ENCODE peak calls at places on chromosomes 3 and 15, in nine cellular contexts. N is spleen, Q is choroid plexus epithelial cell, R is PC-3, L is HCT116, Z is brain microvascular endothelial cell, J is A549, Y is body of pancreas, C is cardiac muscle cell. S is an unnamed sample.

GRCh38 chr3:58059349-58060321 is 51.4 kb downstream of the FLNB start:
- DNase-seq in Q (peak), R (no peak), Y (peak), Z (peak), N (no peak), C (peak), L (no peak), J (no peak), S (no peak)

GRCh38 chr3:137409584-137409983 is 354.5 kb upstream of the SOX14 start:
- DNase-seq in Y (no peak), Z (no peak), Q (no peak), L (no peak), J (no peak), R (no peak), N (no peak), C (no peak), S (no peak)

GRCh38 chr15:52093539-52094502 is 18.8 kb downstream of the BCL2L10 start:
- DNase-seq in Q (peak), R (peak), Y (peak), Z (peak), J (peak), N (no peak), L (no peak), C (no peak), S (no peak)

GRCh38 chr3:188272481-188273372 is 118.8 kb downstream of the LPP start:
- DNase-seq in C (no peak), Y (no peak), J (no peak), N (no peak), L (no peak), Z (peak), R (peak), Q (peak), S (no peak)

GRCh38 chr3:9704343-9705322 is 1.0 kb downstream of the CPNE9 start:
- DNase-seq in Y (no peak), L (no peak), R (peak), J (peak), Q (peak), C (peak), N (peak), Z (no peak), S (peak)

GRCh38 chr3:152050782-152051405 is 177.5 kb downstream of the SUCNR1 start:
- DNase-seq in Q (peak), Z (no peak), N (no peak), R (no peak), C (no peak), L (no peak), J (no peak), Y (no peak), S (no peak)

GRCh38 chr3:197216169-197216860 is 82.1 kb downstream of the DLG1 start:
- DNase-seq in Y (no peak), N (no peak), J (no peak), Q (peak), C (no peak), Z (peak), L (no peak), R (peak), S (no peak)

GRCh38 chr3:189790658-189791057 is 159.5 kb downstream of the TP63 start:
- DNase-seq in Y (no peak), Z (no peak), R (no peak), N (no peak), J (no peak), L (no peak), Q (no peak), C (no peak), S (no peak)

GRCh38 chr15:43440721-43441281 is 52.2 kb downstream of the TP53BP1 start:
- DNase-seq in Y (peak), Q (peak), R (peak), L (peak), J (peak), C (no peak), Z (peak), N (no peak), S (no peak)

GRCh38 chr3:133964547-133964946 is 65.2 kb downstream of the SLCO2A1 start:
- DNase-seq in Z (no peak), J (peak), Y (no peak), R (peak), N (peak), L (peak), Q (no peak), C (no peak), S (no peak)

GRCh38 chr3:111861396-111861795 is 2.3 kb downstream of the PHLDB2 start:
- DNase-seq in Y (no peak), C (no peak), J (no peak), Z (peak), L (no peak), N (no peak), R (no peak), Q (peak), S (no peak)

GRCh38 chr3:57128863-57129602 is 36.1 kb downstream of the IL17RD start:
- DNase-seq in Q (no peak), R (no peak), J (no peak), N (no peak), Y (no peak), C (no peak), L (no peak), Z (no peak), S (no peak)

GRCh38 chr15:34012461-34013028 is 26.5 kb downstream of the AVEN start:
- DNase-seq in N (no peak), Q (peak), R (no peak), L (no peak), Y (no peak), C (no peak), J (no peak), Z (no peak), S (no peak)

GRCh38 chr3:32146669-32147315 is 40.4 kb downstream of the GPD1L start:
- DNase-seq in Z (no peak), L (no peak), N (no peak), J (no peak), R (peak), Q (no peak), Y (no peak), C (no peak), S (no peak)

GRCh38 chr3:56759532-56759931 is 42.2 kb downstream of the ARHGEF3 start:
- DNase-seq in Z (no peak), C (no peak), J (no peak), Y (no peak), R (no peak), L (no peak), N (no peak), Q (no peak), S (no peak)

GRCh38 chr3:60887574-60887973 is 363.7 kb downstream of the FHIT start:
- DNase-seq in J (no peak), Y (no peak), Z (no peak), C (no peak), N (no peak), Q (no peak), L (no peak), R (no peak), S (no peak)

GRCh38 chr15:40320409-40320808 is 3.1 kb upstream of the INAFM2 start:
- DNase-seq in L (no peak), Y (no peak), N (no peak), R (no peak), Z (no peak), Q (no peak), J (no peak), C (no peak), S (no peak)

GRCh38 chr3:178699810-178700209 is 163.6 kb downstream of the KCNMB2 start:
- DNase-seq in Y (no peak), R (no peak), Z (peak), C (no peak), Q (peak), N (no peak), J (no peak), L (no peak), S (no peak)

GRCh38 chr3:131421957-131422498 is 40.5 kb downstream of the NUDT16 start:
- DNase-seq in Z (no peak), R (no peak), C (no peak), Q (peak), Y (no peak), L (no peak), J (no peak), N (no peak), S (no peak)

GRCh38 chr15:40251455-40252140 is 12.7 kb downstream of the PAK6 start:
- DNase-seq in L (no peak), N (peak), C (no peak), Y (no peak), R (no peak), J (no peak), Q (no peak), Z (no peak), S (no peak)

GRCh38 chr3:170228093-170228766 is 6.0 kb downstream of the PRKCI start:
- DNase-seq in L (no peak), C (no peak), J (no peak), Z (peak), Q (peak), R (peak), N (no peak), Y (no peak), S (no peak)

GRCh38 chr15:40754574-40754882 is 526 bp downstream of the RMDN3 start:
- DNase-seq in J (no peak), L (no peak), Q (peak), Y (peak), R (peak), Z (no peak), N (peak), C (peak), S (no peak)

GRCh38 chr3:195079636-195080035 is 191.3 kb downstream of the XXYLT1 start:
- DNase-seq in C (no peak), N (no peak), R (no peak), J (no peak), Q (no peak), Y (no peak), Z (no peak), L (no peak), S (no peak)

GRCh38 chr3:20190991-20191390 is 5.0 kb upstream of the SGO1 start:
- DNase-seq in L (no peak), R (peak), Z (no peak), Y (no peak), Q (no peak), C (no peak), N (no peak), J (no peak), S (no peak)

GRCh38 chr3:42683875-42684593 is 1.3 kb upstream of the KLHL40 start:
- DNase-seq in N (no peak), L (peak), Z (peak), C (peak), R (peak), J (peak), Y (peak), Q (peak), S (no peak)

GRCh38 chr3:43649365-43649968 is 27.7 kb upstream of the ANO10 start:
- DNase-seq in C (no peak), L (no peak), N (no peak), R (no peak), Q (no peak), Y (no peak), J (no peak), Z (no peak), S (no peak)

GRCh38 chr3:153856932-153857331 is 264.3 kb upstream of the ARHGEF26 start:
- DNase-seq in Y (no peak), Q (no peak), L (no peak), J (no peak), Z (no peak), C (no peak), R (peak), N (no peak), S (no peak)

GRCh38 chr3:120311863-120312794 is 27.1 kb upstream of the GPR156 start:
- DNase-seq in Q (no peak), Z (no peak), R (no peak), Y (no peak), J (no peak), C (no peak), L (no peak), N (no peak), S (no peak)

GRCh38 chr3:185722920-185723319 is 101.9 kb downstream of the IGF2BP2 start:
- DNase-seq in Z (no peak), J (no peak), Q (no peak), C (no peak), N (no peak), L (no peak), R (no peak), Y (no peak), S (no peak)

GRCh38 chr3:14299767-14300166 is 102.6 kb upstream of the SLC6A6 start:
- DNase-seq in N (no peak), L (no peak), J (no peak), C (no peak), Y (no peak), R (no peak), Q (no peak), Z (no peak), S (no peak)

GRCh38 chr15:28955160-28955502 is 69.4 kb downstream of the APBA2 start:
- DNase-seq in J (no peak), R (peak), N (peak), Z (peak), Y (no peak), C (no peak), L (no peak), Q (peak), S (no peak)

GRCh38 chr3:106963446-106963845 is 413.8 kb upstream of the CCDC54 start:
- DNase-seq in L (no peak), Z (peak), N (no peak), Y (no peak), J (no peak), R (peak), Q (peak), C (peak), S (no peak)

GRCh38 chr15:99249270-99249817 is at the start of gene TTC23:
- DNase-seq in Y (peak), Q (peak), L (peak), J (peak), R (peak), Z (peak), N (no peak), C (peak), S (peak)

GRCh38 chr3:170555329-170555728 is 30.5 kb downstream of the SLC7A14 start:
- DNase-seq in Z (peak), Y (no peak), L (no peak), C (no peak), J (no peak), N (no peak), Q (peak), R (peak), S (no peak)

GRCh38 chr3:13022348-13023250 is 50.6 kb downstream of the IQSEC1 start:
- DNase-seq in Z (peak), C (peak), Q (peak), R (peak), Y (peak), N (peak), J (peak), L (no peak), S (no peak)

GRCh38 chr3:43996379-43997301 is 245.0 kb upstream of the TOPAZ1 start:
- DNase-seq in Z (no peak), R (no peak), J (peak), L (no peak), Q (peak), Y (no peak), C (peak), N (peak), S (peak)

GRCh38 chr3:41223691-41224090 is 24.4 kb downstream of the CTNNB1 start:
- DNase-seq in J (no peak), C (no peak), N (no peak), Y (no peak), Q (no peak), R (no peak), L (no peak), Z (no peak), S (no peak)

GRCh38 chr3:116270053-116270452 is 175.2 kb downstream of the LSAMP start:
- DNase-seq in Z (no peak), L (no peak), J (no peak), C (no peak), Q (no peak), N (no peak), R (peak), Y (no peak), S (no peak)

GRCh38 chr15:95761742-95762141 is 568.8 kb upstream of the NR2F2 start:
- DNase-seq in C (peak), Q (no peak), Y (no peak), Z (no peak), J (no peak), R (no peak), L (no peak), N (no peak), S (peak)

GRCh38 chr3:126961191-126961790 is 21.6 kb upstream of the PLXNA1 start:
- DNase-seq in Y (peak), Q (peak), J (no peak), R (peak), L (no peak), Z (peak), N (peak), C (no peak), S (no peak)

GRCh38 chr3:126961791-126962461 is 21.0 kb upstream of the PLXNA1 start:
- DNase-seq in N (peak), L (no peak), C (no peak), R (no peak), Q (no peak), J (no peak), Z (no peak), Y (peak), S (no peak)

GRCh38 chr3:126963261-126964190 is 19.4 kb upstream of the PLXNA1 start:
- DNase-seq in N (peak), R (no peak), Z (no peak), J (no peak), Y (no peak), Q (no peak), C (no peak), L (no peak), S (no peak)

GRCh38 chr3:126964261-126964660 is 18.7 kb upstream of the PLXNA1 start:
- DNase-seq in J (no peak), Q (no peak), R (no peak), Z (no peak), C (no peak), Y (no peak), L (no peak), N (peak), S (no peak)

DNA sequence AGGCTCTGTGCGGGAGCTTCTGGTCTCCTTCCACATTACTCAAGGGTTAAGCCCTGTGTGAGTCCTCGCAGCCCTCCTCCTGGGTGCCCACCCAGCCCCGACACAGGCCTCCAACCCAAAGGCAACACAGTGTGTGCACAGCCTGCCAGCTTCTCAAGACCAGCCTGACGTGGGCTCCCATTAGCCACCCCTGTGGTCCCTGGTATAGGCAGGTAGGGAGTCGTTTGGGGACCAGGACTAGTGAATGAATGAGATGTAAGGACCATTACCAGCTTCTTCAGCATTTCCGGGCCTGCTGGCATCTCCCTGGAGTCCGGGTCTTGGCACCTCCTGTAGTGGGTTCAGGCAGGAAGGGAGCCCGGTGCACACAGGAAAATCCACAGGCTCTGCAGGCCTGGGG is 20.2 kb upstream of the PLXNA1 start:
- DNase-seq in N (peak), L (no peak), Y (no peak), J (no peak), Z (no peak), Q (no peak), C (no peak), R (no peak), S (no peak)
- TF ChIP-seq CTCF in N (no peak), L (no peak), Y (no peak), J (no peak), Z (no peak), Q (no peak), C (no peak), R (no peak), S (no peak)

GRCh38 chr3:166304509-166305063 is 467.4 kb upstream of the BCHE start:
- DNase-seq in C (no peak), Z (no peak), Y (no peak), N (no peak), J (no peak), R (peak), Q (no peak), L (no peak), S (no peak)
- TF ChIP-seq CTCF in C (no peak), Z (no peak), Y (no peak), N (no peak), J (no peak), R (peak), Q (no peak), L (no peak), S (no peak)

GRCh38 chr3:55532806-55533205 is 45.7 kb upstream of the WNT5A start:
- DNase-seq in J (no peak), L (no peak), R (no peak), Y (no peak), C (no peak), Z (no peak), N (no peak), Q (peak), S (no peak)
- TF ChIP-seq CTCF in J (no peak), L (no peak), R (no peak), Y (no peak), C (no peak), Z (no peak), N (no peak), Q (no peak), S (no peak)

GRCh38 chr3:114078126-114078525 is 21.6 kb downstream of the QTRT2 start:
- DNase-seq in Z (no peak), N (no peak), Q (peak), R (no peak), C (no peak), Y (no peak), L (no peak), J (no peak), S (no peak)

GRCh38 chr3:114080201-114080600 is 23.7 kb downstream of the QTRT2 start:
- DNase-seq in L (no peak), Y (no peak), N (no peak), J (no peak), R (no peak), Z (no peak), C (no peak), Q (no peak), S (no peak)

GRCh38 chr3:114079761-114080160 is 23.2 kb downstream of the QTRT2 start:
- DNase-seq in L (no peak), J (no peak), R (no peak), N (no peak), Z (peak), C (no peak), Q (peak), Y (no peak), S (no peak)

GRCh38 chr3:114081022-114081421 is 24.5 kb downstream of the QTRT2 start:
- DNase-seq in J (no peak), Z (no peak), Y (no peak), C (no peak), Q (peak), R (no peak), L (no peak), N (no peak), S (no peak)

GRCh38 chr3:114076711-114077110 is 20.2 kb downstream of the QTRT2 start:
- DNase-seq in Q (no peak), Y (no peak), C (no peak), L (no peak), R (no peak), J (no peak), N (no peak), Z (no peak), S (no peak)
- TF ChIP-seq CTCF in Q (no peak), Y (no peak), C (no peak), L (no peak), R (no peak), J (no peak), N (no peak), Z (no peak), S (no peak)

DNA sequence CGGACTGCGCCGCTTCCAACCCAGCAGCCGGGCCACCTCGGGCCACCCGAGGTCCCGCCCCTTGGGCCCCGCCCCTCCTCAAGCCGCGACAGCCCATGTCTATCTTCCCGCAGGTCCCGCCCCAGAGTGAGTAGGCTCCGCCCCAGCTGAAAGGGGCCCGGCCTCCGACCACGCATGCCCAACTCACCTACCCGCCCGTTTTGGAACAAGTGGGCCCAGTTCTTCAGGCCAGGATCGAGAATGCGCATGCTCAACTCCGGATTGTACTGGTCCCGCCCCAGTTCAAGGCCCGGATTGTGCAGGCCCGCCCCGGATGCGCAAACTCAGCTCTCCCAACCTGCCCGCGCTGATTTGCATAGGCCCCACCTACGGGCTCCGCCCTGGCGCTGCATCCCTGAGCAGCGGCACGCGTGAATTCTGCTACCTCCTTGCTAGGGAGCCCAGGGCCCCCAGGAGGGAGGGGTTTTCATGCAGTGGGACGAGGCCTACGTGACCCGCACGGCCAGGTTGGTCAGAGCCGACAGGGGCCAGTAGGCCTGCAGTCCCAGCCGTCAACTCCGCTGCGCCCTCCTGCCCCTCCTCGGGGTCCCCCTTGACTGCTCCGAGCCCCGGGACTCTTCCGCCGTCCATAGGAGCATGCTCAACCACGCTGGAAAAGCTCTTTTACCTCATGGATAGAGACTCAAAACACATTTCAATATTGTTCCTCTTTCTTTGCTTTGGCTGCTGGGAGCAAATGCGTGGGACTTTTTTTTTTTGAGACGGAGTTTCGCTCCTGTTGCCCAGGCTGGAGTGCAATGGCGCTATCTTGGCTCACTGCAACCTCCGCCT is at the start of gene PFKFB4:
- DNase-seq in Y (peak), Q (peak), C (peak), L (peak), Z (peak), N (peak), J (peak), R (peak), S (peak)
- TF ChIP-seq CTCF in Y (peak), Q (no peak), C (no peak), L (no peak), Z (no peak), N (peak), J (no peak), R (no peak), S (peak)

S was measured in neural crest cell.